ENCODE peak calls at places on chromosomes 1 and 21, in eight cellular contexts. One of them, this sample, is unnamed.

GRCh38 chr1:116693759-116694482 is 26.4 kb upstream of the IGSF3 start:
- DNase-seq in cardiac fibroblast: peak
- DNase-seq in foreskin keratinocyte: peak
- DNase-seq in progenitor cell of endocrine pancreas: no peak
- DNase-seq in chondrocyte: no peak
- DNase-seq in GM13976: no peak
- DNase-seq in astrocyte of the spinal cord: peak
- DNase-seq in upper lobe of right lung: no peak
- DNase-seq in this sample: no peak

GRCh38 chr21:26845066-26845749 is at the start of gene ADAMTS1:
- DNase-seq in cardiac fibroblast: peak
- DNase-seq in foreskin keratinocyte: peak
- DNase-seq in chondrocyte: peak
- DNase-seq in GM13976: peak
- DNase-seq in upper lobe of right lung: peak
- DNase-seq in astrocyte of the spinal cord: peak
- DNase-seq in progenitor cell of endocrine pancreas: peak
- DNase-seq in this sample: no peak

GRCh38 chr1:107990606-107991005 is 25.6 kb upstream of the VAV3 start:
- DNase-seq in progenitor cell of endocrine pancreas: no peak
- DNase-seq in cardiac fibroblast: no peak
- DNase-seq in foreskin keratinocyte: peak
- DNase-seq in chondrocyte: no peak
- DNase-seq in GM13976: no peak
- DNase-seq in astrocyte of the spinal cord: no peak
- DNase-seq in upper lobe of right lung: no peak
- DNase-seq in this sample: no peak

GRCh38 chr1:245971711-245972085 is 535.4 kb downstream of the SMYD3 start:
- DNase-seq in foreskin keratinocyte: peak
- DNase-seq in cardiac fibroblast: no peak
- DNase-seq in GM13976: no peak
- DNase-seq in upper lobe of right lung: no peak
- DNase-seq in chondrocyte: no peak
- DNase-seq in astrocyte of the spinal cord: no peak
- DNase-seq in progenitor cell of endocrine pancreas: no peak
- DNase-seq in this sample: no peak

GRCh38 chr1:198876371-198876871 is 237.6 kb downstream of the PTPRC start:
- DNase-seq in chondrocyte: no peak
- DNase-seq in astrocyte of the spinal cord: peak
- DNase-seq in cardiac fibroblast: no peak
- DNase-seq in upper lobe of right lung: no peak
- DNase-seq in GM13976: no peak
- DNase-seq in progenitor cell of endocrine pancreas: no peak
- DNase-seq in foreskin keratinocyte: no peak
- DNase-seq in this sample: no peak

GRCh38 chr1:231487019-231487418 is 41.5 kb upstream of the TSNAX start:
- DNase-seq in astrocyte of the spinal cord: no peak
- DNase-seq in chondrocyte: no peak
- DNase-seq in progenitor cell of endocrine pancreas: no peak
- DNase-seq in GM13976: no peak
- DNase-seq in upper lobe of right lung: no peak
- DNase-seq in cardiac fibroblast: peak
- DNase-seq in foreskin keratinocyte: no peak
- DNase-seq in this sample: no peak

GRCh38 chr1:79430437-79430836 is 423.9 kb upstream of the ADGRL4 start:
- DNase-seq in progenitor cell of endocrine pancreas: no peak
- DNase-seq in GM13976: no peak
- DNase-seq in foreskin keratinocyte: no peak
- DNase-seq in astrocyte of the spinal cord: no peak
- DNase-seq in upper lobe of right lung: peak
- DNase-seq in chondrocyte: no peak
- DNase-seq in cardiac fibroblast: no peak
- DNase-seq in this sample: no peak

GRCh38 chr1:221488531-221488930 is 253.4 kb downstream of the DUSP10 start:
- DNase-seq in GM13976: no peak
- DNase-seq in chondrocyte: no peak
- DNase-seq in upper lobe of right lung: no peak
- DNase-seq in astrocyte of the spinal cord: no peak
- DNase-seq in foreskin keratinocyte: no peak
- DNase-seq in progenitor cell of endocrine pancreas: no peak
- DNase-seq in cardiac fibroblast: no peak
- DNase-seq in this sample: no peak

GRCh38 chr21:39660596-39660995 is 47.9 kb downstream of the B3GALT5 start:
- DNase-seq in foreskin keratinocyte: peak
- DNase-seq in GM13976: no peak
- DNase-seq in progenitor cell of endocrine pancreas: no peak
- DNase-seq in cardiac fibroblast: peak
- DNase-seq in upper lobe of right lung: peak
- DNase-seq in chondrocyte: no peak
- DNase-seq in astrocyte of the spinal cord: peak
- DNase-seq in this sample: peak

GRCh38 chr1:241485554-241485992 is 34.0 kb downstream of the FH start:
- DNase-seq in foreskin keratinocyte: peak
- DNase-seq in upper lobe of right lung: no peak
- DNase-seq in chondrocyte: no peak
- DNase-seq in progenitor cell of endocrine pancreas: no peak
- DNase-seq in GM13976: peak
- DNase-seq in astrocyte of the spinal cord: peak
- DNase-seq in cardiac fibroblast: peak
- DNase-seq in this sample: no peak

GRCh38 chr1:41658444-41659158 is 174.1 kb upstream of the EDN2 start:
- DNase-seq in chondrocyte: peak
- DNase-seq in progenitor cell of endocrine pancreas: no peak
- DNase-seq in GM13976: no peak
- DNase-seq in cardiac fibroblast: no peak
- DNase-seq in foreskin keratinocyte: no peak
- DNase-seq in upper lobe of right lung: no peak
- DNase-seq in astrocyte of the spinal cord: no peak
- DNase-seq in this sample: no peak

GRCh38 chr1:52751589-52752306 is 25.5 kb downstream of the ZYG11B start:
- DNase-seq in GM13976: no peak
- DNase-seq in foreskin keratinocyte: no peak
- DNase-seq in upper lobe of right lung: no peak
- DNase-seq in progenitor cell of endocrine pancreas: no peak
- DNase-seq in chondrocyte: no peak
- DNase-seq in astrocyte of the spinal cord: peak
- DNase-seq in cardiac fibroblast: peak
- DNase-seq in this sample: no peak

GRCh38 chr1:248807067-248807737 is 18.5 kb downstream of the SH3BP5L start:
- DNase-seq in cardiac fibroblast: peak
- DNase-seq in upper lobe of right lung: peak
- DNase-seq in chondrocyte: no peak
- DNase-seq in GM13976: peak
- DNase-seq in progenitor cell of endocrine pancreas: peak
- DNase-seq in foreskin keratinocyte: no peak
- DNase-seq in astrocyte of the spinal cord: peak
- DNase-seq in this sample: no peak

GRCh38 chr1:228241259-228241658 is 33.4 kb downstream of the OBSCN start:
- DNase-seq in GM13976: no peak
- DNase-seq in foreskin keratinocyte: no peak
- DNase-seq in astrocyte of the spinal cord: no peak
- DNase-seq in chondrocyte: no peak
- DNase-seq in upper lobe of right lung: no peak
- DNase-seq in progenitor cell of endocrine pancreas: no peak
- DNase-seq in cardiac fibroblast: no peak
- DNase-seq in this sample: no peak

GRCh38 chr1:180881806-180882509 is 30.7 kb upstream of the KIAA1614 start:
- DNase-seq in progenitor cell of endocrine pancreas: no peak
- DNase-seq in foreskin keratinocyte: peak
- DNase-seq in chondrocyte: no peak
- DNase-seq in cardiac fibroblast: peak
- DNase-seq in upper lobe of right lung: no peak
- DNase-seq in astrocyte of the spinal cord: peak
- DNase-seq in GM13976: peak
- DNase-seq in this sample: no peak
- TF ChIP-seq CTCF in progenitor cell of endocrine pancreas: peak
- TF ChIP-seq CTCF in foreskin keratinocyte: peak
- TF ChIP-seq CTCF in chondrocyte: peak
- TF ChIP-seq CTCF in cardiac fibroblast: peak
- TF ChIP-seq CTCF in upper lobe of right lung: peak
- TF ChIP-seq CTCF in astrocyte of the spinal cord: peak
- TF ChIP-seq CTCF in GM13976: peak
- TF ChIP-seq CTCF in this sample: peak

GRCh38 chr21:24514081-24514733 is 1093.1 kb downstream of the MRPL39 start:
- DNase-seq in chondrocyte: no peak
- DNase-seq in astrocyte of the spinal cord: peak
- DNase-seq in GM13976: no peak
- DNase-seq in cardiac fibroblast: peak
- DNase-seq in foreskin keratinocyte: peak
- DNase-seq in upper lobe of right lung: no peak
- DNase-seq in progenitor cell of endocrine pancreas: no peak
- DNase-seq in this sample: no peak
- TF ChIP-seq CTCF in chondrocyte: peak
- TF ChIP-seq CTCF in astrocyte of the spinal cord: peak
- TF ChIP-seq CTCF in GM13976: peak
- TF ChIP-seq CTCF in cardiac fibroblast: peak
- TF ChIP-seq CTCF in foreskin keratinocyte: peak
- TF ChIP-seq CTCF in upper lobe of right lung: peak
- TF ChIP-seq CTCF in progenitor cell of endocrine pancreas: peak
- TF ChIP-seq CTCF in this sample: peak

GRCh38 chr1:178776553-178776952 is 51.5 kb downstream of the RALGPS2 start:
- DNase-seq in chondrocyte: no peak
- DNase-seq in progenitor cell of endocrine pancreas: no peak
- DNase-seq in cardiac fibroblast: no peak
- DNase-seq in astrocyte of the spinal cord: no peak
- DNase-seq in foreskin keratinocyte: no peak
- DNase-seq in GM13976: no peak
- DNase-seq in upper lobe of right lung: no peak
- DNase-seq in this sample: no peak

GRCh38 chr1:178772952-178773351 is 47.9 kb downstream of the RALGPS2 start:
- DNase-seq in cardiac fibroblast: no peak
- DNase-seq in GM13976: no peak
- DNase-seq in astrocyte of the spinal cord: no peak
- DNase-seq in chondrocyte: no peak
- DNase-seq in upper lobe of right lung: no peak
- DNase-seq in foreskin keratinocyte: no peak
- DNase-seq in progenitor cell of endocrine pancreas: no peak
- DNase-seq in this sample: no peak

GRCh38 chr1:178768423-178768822 is 43.4 kb downstream of the RALGPS2 start:
- DNase-seq in foreskin keratinocyte: no peak
- DNase-seq in GM13976: peak
- DNase-seq in upper lobe of right lung: no peak
- DNase-seq in astrocyte of the spinal cord: peak
- DNase-seq in chondrocyte: no peak
- DNase-seq in cardiac fibroblast: peak
- DNase-seq in progenitor cell of endocrine pancreas: no peak
- DNase-seq in this sample: no peak

DNA sequence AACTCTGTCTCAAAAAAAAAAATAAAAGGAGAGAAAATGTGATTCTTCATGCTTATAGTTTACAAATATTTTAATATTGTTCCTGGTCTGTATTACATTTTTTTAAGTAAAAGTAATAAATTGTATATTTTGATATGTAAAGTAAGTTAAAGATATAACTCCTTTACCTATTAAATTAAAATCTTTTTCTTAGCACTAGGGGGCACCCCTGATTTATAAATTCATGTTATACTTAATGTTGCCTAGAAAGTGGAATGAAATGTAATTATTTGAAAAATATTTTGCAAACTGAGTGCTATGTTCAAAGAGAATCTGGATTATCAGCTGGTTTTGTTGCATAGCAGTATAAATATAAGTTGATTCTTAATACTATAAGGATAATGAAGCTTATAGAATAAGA is 49.2 kb downstream of the RALGPS2 start:
- DNase-seq in cardiac fibroblast: peak
- DNase-seq in foreskin keratinocyte: no peak
- DNase-seq in upper lobe of right lung: no peak
- DNase-seq in GM13976: peak
- DNase-seq in progenitor cell of endocrine pancreas: no peak
- DNase-seq in astrocyte of the spinal cord: peak
- DNase-seq in chondrocyte: no peak
- DNase-seq in this sample: no peak
- TF ChIP-seq CTCF in cardiac fibroblast: peak
- TF ChIP-seq CTCF in foreskin keratinocyte: peak
- TF ChIP-seq CTCF in upper lobe of right lung: peak
- TF ChIP-seq CTCF in GM13976: no peak
- TF ChIP-seq CTCF in progenitor cell of endocrine pancreas: peak
- TF ChIP-seq CTCF in astrocyte of the spinal cord: peak
- TF ChIP-seq CTCF in chondrocyte: peak
- TF ChIP-seq CTCF in this sample: no peak

GRCh38 chr1:21657456-21658190 is 11.5 kb downstream of the RAP1GAP start:
- DNase-seq in foreskin keratinocyte: no peak
- DNase-seq in upper lobe of right lung: no peak
- DNase-seq in progenitor cell of endocrine pancreas: no peak
- DNase-seq in cardiac fibroblast: no peak
- DNase-seq in GM13976: no peak
- DNase-seq in chondrocyte: no peak
- DNase-seq in astrocyte of the spinal cord: no peak
- DNase-seq in this sample: no peak
- TF ChIP-seq CTCF in foreskin keratinocyte: no peak
- TF ChIP-seq CTCF in upper lobe of right lung: no peak
- TF ChIP-seq CTCF in progenitor cell of endocrine pancreas: no peak
- TF ChIP-seq CTCF in cardiac fibroblast: no peak
- TF ChIP-seq CTCF in GM13976: no peak
- TF ChIP-seq CTCF in chondrocyte: no peak
- TF ChIP-seq CTCF in astrocyte of the spinal cord: peak
- TF ChIP-seq CTCF in this sample: no peak

GRCh38 chr1:225825078-225825477 is 15.2 kb downstream of the EPHX1 start:
- DNase-seq in upper lobe of right lung: no peak
- DNase-seq in chondrocyte: no peak
- DNase-seq in cardiac fibroblast: no peak
- DNase-seq in astrocyte of the spinal cord: no peak
- DNase-seq in GM13976: no peak
- DNase-seq in progenitor cell of endocrine pancreas: no peak
- DNase-seq in foreskin keratinocyte: no peak
- DNase-seq in this sample: no peak

GRCh38 chr1:225820522-225821120 is 10.7 kb downstream of the EPHX1 start:
- DNase-seq in GM13976: no peak
- DNase-seq in astrocyte of the spinal cord: no peak
- DNase-seq in progenitor cell of endocrine pancreas: no peak
- DNase-seq in foreskin keratinocyte: no peak
- DNase-seq in cardiac fibroblast: no peak
- DNase-seq in upper lobe of right lung: no peak
- DNase-seq in chondrocyte: no peak
- DNase-seq in this sample: no peak

GRCh38 chr1:225823811-225824261 is 13.9 kb downstream of the EPHX1 start:
- DNase-seq in astrocyte of the spinal cord: no peak
- DNase-seq in progenitor cell of endocrine pancreas: no peak
- DNase-seq in GM13976: no peak
- DNase-seq in cardiac fibroblast: no peak
- DNase-seq in upper lobe of right lung: no peak
- DNase-seq in chondrocyte: no peak
- DNase-seq in foreskin keratinocyte: no peak
- DNase-seq in this sample: no peak

GRCh38 chr1:225824522-225824921 is 14.6 kb downstream of the EPHX1 start:
- DNase-seq in foreskin keratinocyte: no peak
- DNase-seq in upper lobe of right lung: no peak
- DNase-seq in astrocyte of the spinal cord: no peak
- DNase-seq in cardiac fibroblast: no peak
- DNase-seq in progenitor cell of endocrine pancreas: no peak
- DNase-seq in GM13976: no peak
- DNase-seq in chondrocyte: no peak
- DNase-seq in this sample: no peak

GRCh38 chr1:225822655-225823403 is 12.9 kb downstream of the EPHX1 start:
- DNase-seq in cardiac fibroblast: no peak
- DNase-seq in GM13976: no peak
- DNase-seq in progenitor cell of endocrine pancreas: no peak
- DNase-seq in upper lobe of right lung: no peak
- DNase-seq in astrocyte of the spinal cord: no peak
- DNase-seq in chondrocyte: no peak
- DNase-seq in foreskin keratinocyte: no peak
- DNase-seq in this sample: no peak
- TF ChIP-seq CTCF in cardiac fibroblast: no peak
- TF ChIP-seq CTCF in GM13976: no peak
- TF ChIP-seq CTCF in progenitor cell of endocrine pancreas: no peak
- TF ChIP-seq CTCF in upper lobe of right lung: no peak
- TF ChIP-seq CTCF in astrocyte of the spinal cord: no peak
- TF ChIP-seq CTCF in chondrocyte: no peak
- TF ChIP-seq CTCF in foreskin keratinocyte: no peak
- TF ChIP-seq CTCF in this sample: no peak